ENCODE peak calls at places on chromosome 2, in seven cellular contexts. One of them, this sample, is unnamed.

GRCh38 chr2:96916156-96917007 is 46.5 kb upstream of the SEMA4C start:
- DNase-seq in NCI-H1092 treated with DMSO at 0.1 percent for 48 hours: no peak
- DNase-seq in brain microvascular endothelial cell: no peak
- DNase-seq in thyroid gland: no peak
- DNase-seq in stimulated activated naive CD8-positive, alpha-beta T cell treated with anti-CD3 and anti-CD28 coated beads, Interleukin-15, Interleukin-2, amounts not matched to agents 100 U/mL and 50 U/mL, for 24 hours: no peak
- DNase-seq in CD8-positive, alpha-beta memory T cell: no peak
- DNase-seq in stimulated activated CD8-positive, alpha-beta memory T cell treated with anti-CD3 and anti-CD28 coated beads, Interleukin-2, amount 100 ng/mL, for 48 hours: no peak
- DNase-seq in this sample: no peak

GRCh38 chr2:40049782-40050181 is 270.7 kb upstream of the THUMPD2 start:
- DNase-seq in NCI-H1092 treated with DMSO at 0.1 percent for 48 hours: no peak
- DNase-seq in brain microvascular endothelial cell: no peak
- DNase-seq in thyroid gland: no peak
- DNase-seq in stimulated activated naive CD8-positive, alpha-beta T cell treated with anti-CD3 and anti-CD28 coated beads, Interleukin-15, Interleukin-2, amounts not matched to agents 100 U/mL and 50 U/mL, for 24 hours: no peak
- DNase-seq in CD8-positive, alpha-beta memory T cell: no peak
- DNase-seq in stimulated activated CD8-positive, alpha-beta memory T cell treated with anti-CD3 and anti-CD28 coated beads, Interleukin-2, amount 100 ng/mL, for 48 hours: no peak
- DNase-seq in this sample: no peak

GRCh38 chr2:46847726-46848421 is 67.7 kb downstream of the MCFD2 start:
- DNase-seq in NCI-H1092 treated with DMSO at 0.1 percent for 48 hours: no peak
- DNase-seq in brain microvascular endothelial cell: peak; percentile 29
- DNase-seq in thyroid gland: no peak
- DNase-seq in stimulated activated naive CD8-positive, alpha-beta T cell treated with anti-CD3 and anti-CD28 coated beads, Interleukin-15, Interleukin-2, amounts not matched to agents 100 U/mL and 50 U/mL, for 24 hours: no peak
- DNase-seq in CD8-positive, alpha-beta memory T cell: no peak
- DNase-seq in stimulated activated CD8-positive, alpha-beta memory T cell treated with anti-CD3 and anti-CD28 coated beads, Interleukin-2, amount 100 ng/mL, for 48 hours: no peak
- DNase-seq in this sample: no peak

GRCh38 chr2:128413718-128414341 is 95.2 kb upstream of the HS6ST1 start:
- DNase-seq in NCI-H1092 treated with DMSO at 0.1 percent for 48 hours: peak; percentile 4
- DNase-seq in brain microvascular endothelial cell: no peak
- DNase-seq in thyroid gland: no peak
- DNase-seq in stimulated activated naive CD8-positive, alpha-beta T cell treated with anti-CD3 and anti-CD28 coated beads, Interleukin-15, Interleukin-2, amounts not matched to agents 100 U/mL and 50 U/mL, for 24 hours: no peak
- DNase-seq in CD8-positive, alpha-beta memory T cell: no peak
- DNase-seq in stimulated activated CD8-positive, alpha-beta memory T cell treated with anti-CD3 and anti-CD28 coated beads, Interleukin-2, amount 100 ng/mL, for 48 hours: no peak
- DNase-seq in this sample: peak; percentile 95

GRCh38 chr2:74862268-74862964 is 28.5 kb downstream of the HK2 start:
- DNase-seq in NCI-H1092 treated with DMSO at 0.1 percent for 48 hours: no peak
- DNase-seq in brain microvascular endothelial cell: no peak
- DNase-seq in thyroid gland: no peak
- DNase-seq in stimulated activated naive CD8-positive, alpha-beta T cell treated with anti-CD3 and anti-CD28 coated beads, Interleukin-15, Interleukin-2, amounts not matched to agents 100 U/mL and 50 U/mL, for 24 hours: no peak
- DNase-seq in CD8-positive, alpha-beta memory T cell: no peak
- DNase-seq in stimulated activated CD8-positive, alpha-beta memory T cell treated with anti-CD3 and anti-CD28 coated beads, Interleukin-2, amount 100 ng/mL, for 48 hours: no peak
- DNase-seq in this sample: no peak

GRCh38 chr2:48147719-48148118 is 241.4 kb upstream of the FBXO11 start:
- DNase-seq in NCI-H1092 treated with DMSO at 0.1 percent for 48 hours: no peak
- DNase-seq in brain microvascular endothelial cell: no peak
- DNase-seq in thyroid gland: no peak
- DNase-seq in stimulated activated naive CD8-positive, alpha-beta T cell treated with anti-CD3 and anti-CD28 coated beads, Interleukin-15, Interleukin-2, amounts not matched to agents 100 U/mL and 50 U/mL, for 24 hours: no peak
- DNase-seq in CD8-positive, alpha-beta memory T cell: no peak
- DNase-seq in stimulated activated CD8-positive, alpha-beta memory T cell treated with anti-CD3 and anti-CD28 coated beads, Interleukin-2, amount 100 ng/mL, for 48 hours: no peak
- DNase-seq in this sample: no peak

GRCh38 chr2:166792808-166793207 is 95.5 kb upstream of the XIRP2 start:
- DNase-seq in NCI-H1092 treated with DMSO at 0.1 percent for 48 hours: no peak
- DNase-seq in brain microvascular endothelial cell: no peak
- DNase-seq in thyroid gland: no peak
- DNase-seq in stimulated activated naive CD8-positive, alpha-beta T cell treated with anti-CD3 and anti-CD28 coated beads, Interleukin-15, Interleukin-2, amounts not matched to agents 100 U/mL and 50 U/mL, for 24 hours: no peak
- DNase-seq in CD8-positive, alpha-beta memory T cell: no peak
- DNase-seq in stimulated activated CD8-positive, alpha-beta memory T cell treated with anti-CD3 and anti-CD28 coated beads, Interleukin-2, amount 100 ng/mL, for 48 hours: no peak
- DNase-seq in this sample: no peak

GRCh38 chr2:232444409-232445148 is 11.4 kb upstream of the ALPI start:
- DNase-seq in NCI-H1092 treated with DMSO at 0.1 percent for 48 hours: no peak
- DNase-seq in brain microvascular endothelial cell: peak; percentile 70
- DNase-seq in thyroid gland: peak; percentile 42
- DNase-seq in stimulated activated naive CD8-positive, alpha-beta T cell treated with anti-CD3 and anti-CD28 coated beads, Interleukin-15, Interleukin-2, amounts not matched to agents 100 U/mL and 50 U/mL, for 24 hours: peak; percentile 82
- DNase-seq in CD8-positive, alpha-beta memory T cell: peak; percentile 39
- DNase-seq in stimulated activated CD8-positive, alpha-beta memory T cell treated with anti-CD3 and anti-CD28 coated beads, Interleukin-2, amount 100 ng/mL, for 48 hours: peak; percentile 59
- DNase-seq in this sample: peak; percentile 85

GRCh38 chr2:143425896-143426295 is 296.7 kb downstream of the ARHGAP15 start:
- DNase-seq in NCI-H1092 treated with DMSO at 0.1 percent for 48 hours: no peak
- DNase-seq in brain microvascular endothelial cell: peak; percentile 24
- DNase-seq in thyroid gland: no peak
- DNase-seq in stimulated activated naive CD8-positive, alpha-beta T cell treated with anti-CD3 and anti-CD28 coated beads, Interleukin-15, Interleukin-2, amounts not matched to agents 100 U/mL and 50 U/mL, for 24 hours: no peak
- DNase-seq in CD8-positive, alpha-beta memory T cell: no peak
- DNase-seq in stimulated activated CD8-positive, alpha-beta memory T cell treated with anti-CD3 and anti-CD28 coated beads, Interleukin-2, amount 100 ng/mL, for 48 hours: no peak
- DNase-seq in this sample: no peak

GRCh38 chr2:122070241-122070731 is 314.8 kb downstream of the TSN start:
- DNase-seq in NCI-H1092 treated with DMSO at 0.1 percent for 48 hours: no peak
- DNase-seq in brain microvascular endothelial cell: peak; percentile 33
- DNase-seq in thyroid gland: no peak
- DNase-seq in stimulated activated naive CD8-positive, alpha-beta T cell treated with anti-CD3 and anti-CD28 coated beads, Interleukin-15, Interleukin-2, amounts not matched to agents 100 U/mL and 50 U/mL, for 24 hours: no peak
- DNase-seq in CD8-positive, alpha-beta memory T cell: no peak
- DNase-seq in stimulated activated CD8-positive, alpha-beta memory T cell treated with anti-CD3 and anti-CD28 coated beads, Interleukin-2, amount 100 ng/mL, for 48 hours: no peak
- DNase-seq in this sample: peak; percentile 69

GRCh38 chr2:60612028-60612427 is 58.6 kb upstream of the BCL11A start:
- DNase-seq in NCI-H1092 treated with DMSO at 0.1 percent for 48 hours: no peak
- DNase-seq in brain microvascular endothelial cell: no peak
- DNase-seq in thyroid gland: no peak
- DNase-seq in stimulated activated naive CD8-positive, alpha-beta T cell treated with anti-CD3 and anti-CD28 coated beads, Interleukin-15, Interleukin-2, amounts not matched to agents 100 U/mL and 50 U/mL, for 24 hours: no peak
- DNase-seq in CD8-positive, alpha-beta memory T cell: no peak
- DNase-seq in stimulated activated CD8-positive, alpha-beta memory T cell treated with anti-CD3 and anti-CD28 coated beads, Interleukin-2, amount 100 ng/mL, for 48 hours: no peak
- DNase-seq in this sample: no peak

GRCh38 chr2:128313076-128313836 is 5.4 kb downstream of the HS6ST1 start:
- DNase-seq in NCI-H1092 treated with DMSO at 0.1 percent for 48 hours: no peak
- DNase-seq in brain microvascular endothelial cell: no peak
- DNase-seq in thyroid gland: no peak
- DNase-seq in stimulated activated naive CD8-positive, alpha-beta T cell treated with anti-CD3 and anti-CD28 coated beads, Interleukin-15, Interleukin-2, amounts not matched to agents 100 U/mL and 50 U/mL, for 24 hours: peak; percentile 28
- DNase-seq in CD8-positive, alpha-beta memory T cell: no peak
- DNase-seq in stimulated activated CD8-positive, alpha-beta memory T cell treated with anti-CD3 and anti-CD28 coated beads, Interleukin-2, amount 100 ng/mL, for 48 hours: no peak
- DNase-seq in this sample: peak; percentile 60

GRCh38 chr2:70073493-70073892 is 13.8 kb upstream of the PCBP1 start:
- DNase-seq in NCI-H1092 treated with DMSO at 0.1 percent for 48 hours: no peak
- DNase-seq in brain microvascular endothelial cell: no peak
- DNase-seq in thyroid gland: peak; percentile 33
- DNase-seq in stimulated activated naive CD8-positive, alpha-beta T cell treated with anti-CD3 and anti-CD28 coated beads, Interleukin-15, Interleukin-2, amounts not matched to agents 100 U/mL and 50 U/mL, for 24 hours: no peak
- DNase-seq in CD8-positive, alpha-beta memory T cell: no peak
- DNase-seq in stimulated activated CD8-positive, alpha-beta memory T cell treated with anti-CD3 and anti-CD28 coated beads, Interleukin-2, amount 100 ng/mL, for 48 hours: no peak
- DNase-seq in this sample: peak; percentile 26

GRCh38 chr2:179558010-179558911 is 293.6 kb upstream of the SESTD1 start:
- DNase-seq in NCI-H1092 treated with DMSO at 0.1 percent for 48 hours: peak; percentile 54
- DNase-seq in brain microvascular endothelial cell: no peak
- DNase-seq in thyroid gland: no peak
- DNase-seq in stimulated activated naive CD8-positive, alpha-beta T cell treated with anti-CD3 and anti-CD28 coated beads, Interleukin-15, Interleukin-2, amounts not matched to agents 100 U/mL and 50 U/mL, for 24 hours: no peak
- DNase-seq in CD8-positive, alpha-beta memory T cell: no peak
- DNase-seq in stimulated activated CD8-positive, alpha-beta memory T cell treated with anti-CD3 and anti-CD28 coated beads, Interleukin-2, amount 100 ng/mL, for 48 hours: no peak
- DNase-seq in this sample: no peak

GRCh38 chr2:97726311-97727064 is 13.1 kb downstream of the ZAP70 start:
- DNase-seq in NCI-H1092 treated with DMSO at 0.1 percent for 48 hours: no peak
- DNase-seq in brain microvascular endothelial cell: no peak
- DNase-seq in thyroid gland: no peak
- DNase-seq in stimulated activated naive CD8-positive, alpha-beta T cell treated with anti-CD3 and anti-CD28 coated beads, Interleukin-15, Interleukin-2, amounts not matched to agents 100 U/mL and 50 U/mL, for 24 hours: no peak
- DNase-seq in CD8-positive, alpha-beta memory T cell: no peak
- DNase-seq in stimulated activated CD8-positive, alpha-beta memory T cell treated with anti-CD3 and anti-CD28 coated beads, Interleukin-2, amount 100 ng/mL, for 48 hours: no peak
- DNase-seq in this sample: no peak

GRCh38 chr2:133579295-133579694 is 11.0 kb upstream of the NCKAP5 start:
- DNase-seq in NCI-H1092 treated with DMSO at 0.1 percent for 48 hours: no peak
- DNase-seq in brain microvascular endothelial cell: peak; percentile 71
- DNase-seq in thyroid gland: peak; percentile 37
- DNase-seq in stimulated activated naive CD8-positive, alpha-beta T cell treated with anti-CD3 and anti-CD28 coated beads, Interleukin-15, Interleukin-2, amounts not matched to agents 100 U/mL and 50 U/mL, for 24 hours: no peak
- DNase-seq in CD8-positive, alpha-beta memory T cell: no peak
- DNase-seq in stimulated activated CD8-positive, alpha-beta memory T cell treated with anti-CD3 and anti-CD28 coated beads, Interleukin-2, amount 100 ng/mL, for 48 hours: no peak
- DNase-seq in this sample: no peak

GRCh38 chr2:160411167-160411566 is 82.4 kb downstream of the RBMS1 start:
- DNase-seq in NCI-H1092 treated with DMSO at 0.1 percent for 48 hours: no peak
- DNase-seq in brain microvascular endothelial cell: no peak
- DNase-seq in thyroid gland: peak; percentile 13
- DNase-seq in stimulated activated naive CD8-positive, alpha-beta T cell treated with anti-CD3 and anti-CD28 coated beads, Interleukin-15, Interleukin-2, amounts not matched to agents 100 U/mL and 50 U/mL, for 24 hours: peak; percentile 43
- DNase-seq in CD8-positive, alpha-beta memory T cell: no peak
- DNase-seq in stimulated activated CD8-positive, alpha-beta memory T cell treated with anti-CD3 and anti-CD28 coated beads, Interleukin-2, amount 100 ng/mL, for 48 hours: peak; percentile 17
- DNase-seq in this sample: no peak

GRCh38 chr2:100820346-100821254 is 661 bp downstream of the NPAS2 start:
- DNase-seq in NCI-H1092 treated with DMSO at 0.1 percent for 48 hours: no peak
- DNase-seq in brain microvascular endothelial cell: no peak
- DNase-seq in thyroid gland: peak; percentile 14
- DNase-seq in stimulated activated naive CD8-positive, alpha-beta T cell treated with anti-CD3 and anti-CD28 coated beads, Interleukin-15, Interleukin-2, amounts not matched to agents 100 U/mL and 50 U/mL, for 24 hours: peak; percentile 27
- DNase-seq in CD8-positive, alpha-beta memory T cell: peak; percentile 21
- DNase-seq in stimulated activated CD8-positive, alpha-beta memory T cell treated with anti-CD3 and anti-CD28 coated beads, Interleukin-2, amount 100 ng/mL, for 48 hours: no peak
- DNase-seq in this sample: no peak

GRCh38 chr2:233448220-233448559 is 93.9 kb downstream of the DGKD start:
- DNase-seq in NCI-H1092 treated with DMSO at 0.1 percent for 48 hours: no peak
- DNase-seq in brain microvascular endothelial cell: no peak
- DNase-seq in thyroid gland: no peak
- DNase-seq in stimulated activated naive CD8-positive, alpha-beta T cell treated with anti-CD3 and anti-CD28 coated beads, Interleukin-15, Interleukin-2, amounts not matched to agents 100 U/mL and 50 U/mL, for 24 hours: no peak
- DNase-seq in CD8-positive, alpha-beta memory T cell: no peak
- DNase-seq in stimulated activated CD8-positive, alpha-beta memory T cell treated with anti-CD3 and anti-CD28 coated beads, Interleukin-2, amount 100 ng/mL, for 48 hours: no peak
- DNase-seq in this sample: peak; percentile 73

GRCh38 chr2:23611839-23612238 is 226.9 kb downstream of the KLHL29 start:
- DNase-seq in NCI-H1092 treated with DMSO at 0.1 percent for 48 hours: no peak
- DNase-seq in brain microvascular endothelial cell: no peak
- DNase-seq in thyroid gland: no peak
- DNase-seq in stimulated activated naive CD8-positive, alpha-beta T cell treated with anti-CD3 and anti-CD28 coated beads, Interleukin-15, Interleukin-2, amounts not matched to agents 100 U/mL and 50 U/mL, for 24 hours: no peak
- DNase-seq in CD8-positive, alpha-beta memory T cell: no peak
- DNase-seq in stimulated activated CD8-positive, alpha-beta memory T cell treated with anti-CD3 and anti-CD28 coated beads, Interleukin-2, amount 100 ng/mL, for 48 hours: no peak
- DNase-seq in this sample: no peak

GRCh38 chr2:232983669-232983991 is 29.4 kb downstream of the NGEF start:
- DNase-seq in NCI-H1092 treated with DMSO at 0.1 percent for 48 hours: no peak
- DNase-seq in brain microvascular endothelial cell: no peak
- DNase-seq in thyroid gland: no peak
- DNase-seq in stimulated activated naive CD8-positive, alpha-beta T cell treated with anti-CD3 and anti-CD28 coated beads, Interleukin-15, Interleukin-2, amounts not matched to agents 100 U/mL and 50 U/mL, for 24 hours: no peak
- DNase-seq in CD8-positive, alpha-beta memory T cell: no peak
- DNase-seq in stimulated activated CD8-positive, alpha-beta memory T cell treated with anti-CD3 and anti-CD28 coated beads, Interleukin-2, amount 100 ng/mL, for 48 hours: no peak
- DNase-seq in this sample: no peak

GRCh38 chr2:226561962-226562361 is 237.7 kb downstream of the IRS1 start:
- DNase-seq in NCI-H1092 treated with DMSO at 0.1 percent for 48 hours: no peak
- DNase-seq in brain microvascular endothelial cell: no peak
- DNase-seq in thyroid gland: no peak
- DNase-seq in stimulated activated naive CD8-positive, alpha-beta T cell treated with anti-CD3 and anti-CD28 coated beads, Interleukin-15, Interleukin-2, amounts not matched to agents 100 U/mL and 50 U/mL, for 24 hours: no peak
- DNase-seq in CD8-positive, alpha-beta memory T cell: no peak
- DNase-seq in stimulated activated CD8-positive, alpha-beta memory T cell treated with anti-CD3 and anti-CD28 coated beads, Interleukin-2, amount 100 ng/mL, for 48 hours: no peak
- DNase-seq in this sample: no peak

GRCh38 chr2:156466739-156467405 is 30.7 kb downstream of the GPD2 start:
- DNase-seq in NCI-H1092 treated with DMSO at 0.1 percent for 48 hours: peak; percentile 12
- DNase-seq in brain microvascular endothelial cell: no peak
- DNase-seq in thyroid gland: peak; percentile 82
- DNase-seq in stimulated activated naive CD8-positive, alpha-beta T cell treated with anti-CD3 and anti-CD28 coated beads, Interleukin-15, Interleukin-2, amounts not matched to agents 100 U/mL and 50 U/mL, for 24 hours: no peak
- DNase-seq in CD8-positive, alpha-beta memory T cell: no peak
- DNase-seq in stimulated activated CD8-positive, alpha-beta memory T cell treated with anti-CD3 and anti-CD28 coated beads, Interleukin-2, amount 100 ng/mL, for 48 hours: no peak
- DNase-seq in this sample: peak; percentile 22

GRCh38 chr2:145842002-145842401 is 1322.1 kb upstream of the ZEB2 start:
- DNase-seq in NCI-H1092 treated with DMSO at 0.1 percent for 48 hours: no peak
- DNase-seq in brain microvascular endothelial cell: no peak
- DNase-seq in thyroid gland: no peak
- DNase-seq in stimulated activated naive CD8-positive, alpha-beta T cell treated with anti-CD3 and anti-CD28 coated beads, Interleukin-15, Interleukin-2, amounts not matched to agents 100 U/mL and 50 U/mL, for 24 hours: no peak
- DNase-seq in CD8-positive, alpha-beta memory T cell: no peak
- DNase-seq in stimulated activated CD8-positive, alpha-beta memory T cell treated with anti-CD3 and anti-CD28 coated beads, Interleukin-2, amount 100 ng/mL, for 48 hours: no peak
- DNase-seq in this sample: no peak

GRCh38 chr2:54859997-54860701 is 136.7 kb downstream of the EML6 start:
- DNase-seq in NCI-H1092 treated with DMSO at 0.1 percent for 48 hours: no peak
- DNase-seq in brain microvascular endothelial cell: peak; percentile 60
- DNase-seq in thyroid gland: no peak
- DNase-seq in stimulated activated naive CD8-positive, alpha-beta T cell treated with anti-CD3 and anti-CD28 coated beads, Interleukin-15, Interleukin-2, amounts not matched to agents 100 U/mL and 50 U/mL, for 24 hours: no peak
- DNase-seq in CD8-positive, alpha-beta memory T cell: no peak
- DNase-seq in stimulated activated CD8-positive, alpha-beta memory T cell treated with anti-CD3 and anti-CD28 coated beads, Interleukin-2, amount 100 ng/mL, for 48 hours: no peak
- DNase-seq in this sample: no peak

GRCh38 chr2:132733119-132733518 is 63.1 kb upstream of the LYPD1 start:
- DNase-seq in NCI-H1092 treated with DMSO at 0.1 percent for 48 hours: no peak
- DNase-seq in brain microvascular endothelial cell: no peak
- DNase-seq in thyroid gland: no peak
- DNase-seq in stimulated activated naive CD8-positive, alpha-beta T cell treated with anti-CD3 and anti-CD28 coated beads, Interleukin-15, Interleukin-2, amounts not matched to agents 100 U/mL and 50 U/mL, for 24 hours: no peak
- DNase-seq in CD8-positive, alpha-beta memory T cell: no peak
- DNase-seq in stimulated activated CD8-positive, alpha-beta memory T cell treated with anti-CD3 and anti-CD28 coated beads, Interleukin-2, amount 100 ng/mL, for 48 hours: no peak
- DNase-seq in this sample: no peak

GRCh38 chr2:211144078-211144477 is 587.7 kb downstream of the CPS1 start:
- DNase-seq in NCI-H1092 treated with DMSO at 0.1 percent for 48 hours: no peak
- DNase-seq in brain microvascular endothelial cell: no peak
- DNase-seq in thyroid gland: no peak
- DNase-seq in stimulated activated naive CD8-positive, alpha-beta T cell treated with anti-CD3 and anti-CD28 coated beads, Interleukin-15, Interleukin-2, amounts not matched to agents 100 U/mL and 50 U/mL, for 24 hours: no peak
- DNase-seq in CD8-positive, alpha-beta memory T cell: no peak
- DNase-seq in stimulated activated CD8-positive, alpha-beta memory T cell treated with anti-CD3 and anti-CD28 coated beads, Interleukin-2, amount 100 ng/mL, for 48 hours: no peak
- DNase-seq in this sample: no peak

GRCh38 chr2:89763254-89763580 is 1071.7 kb downstream of the RPIA start:
- DNase-seq in NCI-H1092 treated with DMSO at 0.1 percent for 48 hours: no peak
- DNase-seq in brain microvascular endothelial cell: no peak
- DNase-seq in thyroid gland: no peak
- DNase-seq in stimulated activated naive CD8-positive, alpha-beta T cell treated with anti-CD3 and anti-CD28 coated beads, Interleukin-15, Interleukin-2, amounts not matched to agents 100 U/mL and 50 U/mL, for 24 hours: no peak
- DNase-seq in CD8-positive, alpha-beta memory T cell: no peak
- DNase-seq in stimulated activated CD8-positive, alpha-beta memory T cell treated with anti-CD3 and anti-CD28 coated beads, Interleukin-2, amount 100 ng/mL, for 48 hours: no peak
- DNase-seq in this sample: peak; percentile 21

GRCh38 chr2:168916329-168916672 is 15.2 kb downstream of the G6PC2 start:
- DNase-seq in NCI-H1092 treated with DMSO at 0.1 percent for 48 hours: no peak
- DNase-seq in brain microvascular endothelial cell: no peak
- DNase-seq in thyroid gland: no peak
- DNase-seq in stimulated activated naive CD8-positive, alpha-beta T cell treated with anti-CD3 and anti-CD28 coated beads, Interleukin-15, Interleukin-2, amounts not matched to agents 100 U/mL and 50 U/mL, for 24 hours: no peak
- DNase-seq in CD8-positive, alpha-beta memory T cell: no peak
- DNase-seq in stimulated activated CD8-positive, alpha-beta memory T cell treated with anti-CD3 and anti-CD28 coated beads, Interleukin-2, amount 100 ng/mL, for 48 hours: no peak
- DNase-seq in this sample: no peak

GRCh38 chr2:57182941-57183340 is 863.7 kb upstream of the VRK2 start:
- DNase-seq in NCI-H1092 treated with DMSO at 0.1 percent for 48 hours: no peak
- DNase-seq in brain microvascular endothelial cell: no peak
- DNase-seq in thyroid gland: no peak
- DNase-seq in stimulated activated naive CD8-positive, alpha-beta T cell treated with anti-CD3 and anti-CD28 coated beads, Interleukin-15, Interleukin-2, amounts not matched to agents 100 U/mL and 50 U/mL, for 24 hours: no peak
- DNase-seq in CD8-positive, alpha-beta memory T cell: no peak
- DNase-seq in stimulated activated CD8-positive, alpha-beta memory T cell treated with anti-CD3 and anti-CD28 coated beads, Interleukin-2, amount 100 ng/mL, for 48 hours: no peak
- DNase-seq in this sample: no peak

GRCh38 chr2:25339791-25340339 is 1.9 kb downstream of the DNMT3A start:
- DNase-seq in NCI-H1092 treated with DMSO at 0.1 percent for 48 hours: peak; percentile 40
- DNase-seq in brain microvascular endothelial cell: no peak
- DNase-seq in thyroid gland: peak; percentile 78
- DNase-seq in stimulated activated naive CD8-positive, alpha-beta T cell treated with anti-CD3 and anti-CD28 coated beads, Interleukin-15, Interleukin-2, amounts not matched to agents 100 U/mL and 50 U/mL, for 24 hours: no peak
- DNase-seq in CD8-positive, alpha-beta memory T cell: peak; percentile 38
- DNase-seq in stimulated activated CD8-positive, alpha-beta memory T cell treated with anti-CD3 and anti-CD28 coated beads, Interleukin-2, amount 100 ng/mL, for 48 hours: no peak
- DNase-seq in this sample: peak; percentile 57

This sample was measured in mesendoderm.